ENCODE peak calls at places on chromosomes 1 and 21, in eight cellular contexts. G is breast epithelium, I is stomach, D is progenitor cell of endocrine pancreas, M is endodermal cell, V is fibroblast of mammary gland, W is astrocyte of the cerebellum, T is H9. E is an unnamed sample.

GRCh38 chr1:117793396-117793795 is 136.0 kb downstream of the GDAP2 start:
- DNase-seq in G (no peak), I (no peak), D (no peak), M (no peak), V (no peak), W (no peak), T (no peak), E (no peak)

GRCh38 chr1:209769171-209769904 is 13.5 kb downstream of the TRAF3IP3 start:
- DNase-seq in G (no peak), I (no peak), D (no peak), M (no peak), V (peak), W (peak), T (no peak), E (no peak)

GRCh38 chr1:111204211-111204883 is 3.9 kb upstream of the DENND2D start:
- DNase-seq in G (peak), I (peak), D (no peak), M (no peak), V (no peak), W (no peak), T (no peak), E (no peak)

GRCh38 chr1:57411262-57411661 is 12.6 kb downstream of the DAB1 start:
- DNase-seq in G (no peak), I (no peak), D (no peak), M (peak), V (peak), W (peak), T (no peak), E (no peak)

GRCh38 chr1:38026592-38027200 is 14.2 kb downstream of the UTP11 start:
- DNase-seq in G (no peak), I (peak), D (peak), M (peak), V (peak), W (no peak), T (peak), E (no peak)

GRCh38 chr1:57881696-57882095 is 457.8 kb upstream of the DAB1 start:
- DNase-seq in G (no peak), I (no peak), D (no peak), M (no peak), V (no peak), W (no peak), T (no peak), E (no peak)

GRCh38 chr1:46474580-46474979 is 15.1 kb upstream of the DMBX1 start:
- DNase-seq in G (no peak), I (no peak), D (no peak), M (no peak), V (no peak), W (no peak), T (no peak), E (no peak)

GRCh38 chr1:236334893-236335545 is 53.3 kb upstream of the ERO1B start:
- DNase-seq in G (no peak), I (no peak), D (no peak), M (no peak), V (peak), W (no peak), T (no peak), E (no peak)

GRCh38 chr1:112575154-112575804 is 43.7 kb downstream of the ST7L start:
- DNase-seq in G (no peak), I (no peak), D (no peak), M (no peak), V (peak), W (peak), T (no peak), E (no peak)

GRCh38 chr1:172398193-172398592 is 22.3 kb upstream of the C1orf105 start:
- DNase-seq in G (no peak), I (no peak), D (no peak), M (no peak), V (peak), W (no peak), T (no peak), E (no peak)

GRCh38 chr1:36769886-36770830 is 264.2 kb downstream of the GRIK3 start:
- DNase-seq in G (peak), I (no peak), D (no peak), M (peak), V (no peak), W (no peak), T (no peak), E (no peak)

GRCh38 chr1:9404541-9404940 is 111.8 kb downstream of the SPSB1 start:
- DNase-seq in G (no peak), I (no peak), D (no peak), M (no peak), V (no peak), W (no peak), T (no peak), E (no peak)

GRCh38 chr1:145944532-145944931 is 13.3 kb downstream of the LIX1L start:
- DNase-seq in G (no peak), I (no peak), D (no peak), M (no peak), V (no peak), W (no peak), T (no peak), E (no peak)

GRCh38 chr1:198686069-198686728 is 47.4 kb downstream of the PTPRC start:
- DNase-seq in G (no peak), I (no peak), D (no peak), M (no peak), V (peak), W (peak), T (no peak), E (no peak)

DNA sequence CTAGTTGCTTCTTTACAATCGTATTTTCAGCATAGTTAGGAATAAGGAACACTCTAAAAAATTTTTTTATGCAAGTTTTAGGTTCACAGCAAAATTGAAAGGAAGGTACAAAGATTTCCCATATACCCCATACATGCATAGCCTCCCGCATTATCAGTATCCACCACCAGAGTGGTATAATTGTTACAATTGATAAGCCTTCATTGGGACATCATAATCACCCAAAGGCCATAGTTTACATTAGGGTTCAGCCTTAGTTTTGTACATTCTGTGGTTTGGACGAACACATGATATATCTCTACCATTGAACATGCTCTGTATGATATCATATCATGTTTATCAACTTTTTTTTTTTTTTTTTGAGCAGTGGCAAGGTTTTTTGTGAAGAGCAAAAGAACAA is 180.0 kb downstream of the SDCCAG8 start:
- DNase-seq in G (no peak), I (no peak), D (no peak), M (no peak), V (no peak), W (no peak), T (no peak), E (no peak)
- TF ChIP-seq CTCF in G (no peak), I (no peak), D (no peak), M (peak), V (no peak), W (no peak), T (no peak), E (no peak)

DNA sequence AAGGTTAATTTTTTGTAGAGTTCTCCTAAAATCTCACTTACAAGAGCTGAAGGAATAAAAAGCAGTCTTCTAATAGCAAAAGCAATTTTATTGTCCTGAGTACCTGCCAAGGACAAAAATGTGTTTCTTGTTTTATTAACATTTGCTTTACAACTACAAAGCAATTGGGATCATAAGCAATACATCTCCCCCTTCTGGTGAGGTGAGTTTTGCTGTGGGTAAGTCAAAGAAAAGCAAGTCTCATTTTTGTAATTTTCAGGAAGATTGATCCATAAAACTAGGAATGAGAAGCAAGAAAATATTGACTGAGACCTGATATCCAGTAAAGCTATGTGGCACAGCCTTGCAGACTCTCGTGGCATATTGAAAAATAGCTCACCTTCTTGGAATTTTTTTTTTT is 2162.7 kb downstream of the NCAM2 start:
- DNase-seq in G (no peak), I (no peak), D (no peak), M (no peak), V (no peak), W (no peak), T (no peak), E (no peak)
- TF ChIP-seq CTCF in G (no peak), I (no peak), D (peak), M (peak), V (no peak), W (no peak), T (peak), E (no peak)

GRCh38 chr1:6083801-6084467 is 38.2 kb downstream of the KCNAB2 start:
- DNase-seq in G (no peak), I (no peak), D (no peak), M (no peak), V (peak), W (peak), T (no peak), E (no peak)

GRCh38 chr1:6081901-6082300 is 36.2 kb downstream of the KCNAB2 start:
- DNase-seq in G (no peak), I (no peak), D (no peak), M (no peak), V (no peak), W (no peak), T (no peak), E (no peak)

GRCh38 chr1:6080469-6080868 is 34.8 kb downstream of the KCNAB2 start:
- DNase-seq in G (no peak), I (no peak), D (no peak), M (peak), V (no peak), W (no peak), T (no peak), E (no peak)

GRCh38 chr1:6083385-6083784 is 37.7 kb downstream of the KCNAB2 start:
- DNase-seq in G (no peak), I (no peak), D (no peak), M (no peak), V (no peak), W (no peak), T (no peak), E (no peak)

GRCh38 chr1:6082430-6082971 is 36.8 kb downstream of the KCNAB2 start:
- DNase-seq in G (no peak), I (no peak), D (no peak), M (no peak), V (peak), W (no peak), T (no peak), E (no peak)
- TF ChIP-seq CTCF in G (no peak), I (no peak), D (peak), M (peak), V (peak), W (peak), T (peak), E (no peak)

GRCh38 chr1:114959423-114959822 is 70.2 kb upstream of the TSHB start:
- DNase-seq in G (no peak), I (no peak), D (no peak), M (no peak), V (no peak), W (no peak), T (no peak), E (no peak)

DNA sequence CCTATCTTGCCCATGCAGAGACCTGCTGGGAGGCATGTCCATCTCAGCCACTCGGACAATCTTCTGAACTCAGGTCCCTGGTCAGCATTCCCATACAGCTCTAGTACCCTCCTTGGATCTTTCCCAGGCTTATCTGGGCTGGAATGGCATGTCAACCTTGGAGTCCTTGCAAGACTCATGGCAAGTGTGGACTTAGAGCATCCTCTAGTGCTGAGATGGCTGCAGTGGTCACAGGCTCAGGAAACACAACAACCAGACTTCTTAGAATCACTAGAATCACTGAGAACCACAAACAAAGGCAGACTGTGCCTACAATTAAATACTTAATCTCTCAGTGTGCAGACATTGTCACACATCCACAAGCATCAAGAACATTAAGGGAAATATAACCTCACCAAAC is 73.1 kb upstream of the TSHB start:
- DNase-seq in G (no peak), I (no peak), D (no peak), M (peak), V (peak), W (no peak), T (peak), E (no peak)
- TF ChIP-seq CTCF in G (no peak), I (no peak), D (peak), M (peak), V (peak), W (peak), T (peak), E (no peak)

GRCh38 chr1:12314328-12314903 is 84.6 kb downstream of the VPS13D start:
- DNase-seq in G (no peak), I (no peak), D (no peak), M (no peak), V (peak), W (peak), T (no peak), E (no peak)
- TF ChIP-seq CTCF in G (peak), I (no peak), D (peak), M (peak), V (peak), W (peak), T (peak), E (no peak)